ENCODE peak calls at places on chromosomes 3 and 15, in five cellular contexts. E is heart right ventricle, Q is NCI-H2081, C is kidney glomerular epithelial cell, D is AG04449. Y is an unnamed sample.

GRCh38 chr15:59685737-59686297 is 3.3 kb downstream of the BNIP2 start:
- DNase-seq in E (no peak), Q (no peak), C (no peak), D (no peak), Y (no peak)

GRCh38 chr3:98504534-98504933 is 7.1 kb downstream of the OR5K2 start:
- DNase-seq in E (no peak), Q (no peak), C (no peak), D (no peak), Y (no peak)

GRCh38 chr3:130470132-130470531 is 46.8 kb upstream of the COL6A6 start:
- DNase-seq in E (no peak), Q (no peak), C (no peak), D (no peak), Y (no peak)

GRCh38 chr3:45781841-45782240 is 14.5 kb downstream of the SLC6A20 start:
- DNase-seq in E (no peak), Q (no peak), C (no peak), D (no peak), Y (no peak)

GRCh38 chr3:133733226-133733625 is 13.0 kb upstream of the TF start:
- DNase-seq in E (no peak), Q (no peak), C (no peak), D (no peak), Y (no peak)

GRCh38 chr3:193346259-193346658 is 32.3 kb downstream of the ATP13A5 start:
- DNase-seq in E (no peak), Q (no peak), C (no peak), D (no peak), Y (no peak)

GRCh38 chr15:41018534-41018933 is 65.3 kb downstream of the CHAC1 start:
- DNase-seq in E (no peak), Q (no peak), C (no peak), D (no peak), Y (no peak)

GRCh38 chr3:59043391-59043790 is 6.4 kb downstream of the CFAP20DC start:
- DNase-seq in E (no peak), Q (no peak), C (no peak), D (no peak), Y (no peak)

GRCh38 chr3:9247361-9248231 is 1.9 kb downstream of the SRGAP3 start:
- DNase-seq in E (no peak), Q (no peak), C (no peak), D (no peak), Y (no peak)

GRCh38 chr3:152444029-152444641 is 175.4 kb downstream of the MBNL1 start:
- DNase-seq in E (no peak), Q (peak), C (peak), D (no peak), Y (peak)

Y was measured in AG09309.